ENCODE peak calls at places on chromosomes 5 and 9, in ten cellular contexts. One of them, this sample, is unnamed.

GRCh38 chr9:136928591-136928990 is 15.9 kb downstream of the FBXW5 start:
- DNase-seq in activated naive CD4-positive, alpha-beta T cell: no peak
- DNase-seq in foreskin fibroblast: no peak
- DNase-seq in HTR-8/SVneo: no peak
- DNase-seq in ELR: no peak
- DNase-seq in CD8-positive, alpha-beta T cell: no peak
- DNase-seq in HFF-Myc: no peak
- DNase-seq in hepatic stellate cell: no peak
- DNase-seq in GM19239: no peak
- DNase-seq in GM13977: no peak
- DNase-seq in this sample: no peak

GRCh38 chr5:156641690-156642089 is 208.4 kb upstream of the PPP1R2B start:
- DNase-seq in activated naive CD4-positive, alpha-beta T cell: no peak
- DNase-seq in foreskin fibroblast: no peak
- DNase-seq in HTR-8/SVneo: no peak
- DNase-seq in ELR: no peak
- DNase-seq in CD8-positive, alpha-beta T cell: no peak
- DNase-seq in HFF-Myc: no peak
- DNase-seq in hepatic stellate cell: no peak
- DNase-seq in GM19239: no peak
- DNase-seq in GM13977: no peak
- DNase-seq in this sample: no peak

GRCh38 chr5:128305341-128305740 is 221.8 kb downstream of the SLC12A2 start:
- DNase-seq in activated naive CD4-positive, alpha-beta T cell: no peak
- DNase-seq in foreskin fibroblast: no peak
- DNase-seq in HTR-8/SVneo: no peak
- DNase-seq in ELR: no peak
- DNase-seq in CD8-positive, alpha-beta T cell: no peak
- DNase-seq in HFF-Myc: no peak
- DNase-seq in hepatic stellate cell: no peak
- DNase-seq in GM19239: no peak
- DNase-seq in GM13977: no peak
- DNase-seq in this sample: peak; percentile 47

GRCh38 chr5:81783401-81783800 is 32.5 kb upstream of the SSBP2 start:
- DNase-seq in activated naive CD4-positive, alpha-beta T cell: no peak
- DNase-seq in foreskin fibroblast: no peak
- DNase-seq in HTR-8/SVneo: no peak
- DNase-seq in ELR: no peak
- DNase-seq in CD8-positive, alpha-beta T cell: no peak
- DNase-seq in HFF-Myc: no peak
- DNase-seq in hepatic stellate cell: no peak
- DNase-seq in GM19239: no peak
- DNase-seq in GM13977: no peak
- DNase-seq in this sample: no peak

GRCh38 chr5:72133212-72133990 is 26.1 kb downstream of the MAP1B start:
- DNase-seq in activated naive CD4-positive, alpha-beta T cell: no peak
- DNase-seq in foreskin fibroblast: no peak
- DNase-seq in HTR-8/SVneo: no peak
- DNase-seq in ELR: peak; percentile 88
- DNase-seq in CD8-positive, alpha-beta T cell: no peak
- DNase-seq in HFF-Myc: no peak
- DNase-seq in hepatic stellate cell: no peak
- DNase-seq in GM19239: no peak
- DNase-seq in GM13977: no peak
- DNase-seq in this sample: peak; percentile 69

GRCh38 chr9:135253305-135254004 is 166.0 kb downstream of the OLFM1 start:
- DNase-seq in activated naive CD4-positive, alpha-beta T cell: no peak
- DNase-seq in foreskin fibroblast: no peak
- DNase-seq in HTR-8/SVneo: no peak
- DNase-seq in ELR: no peak
- DNase-seq in CD8-positive, alpha-beta T cell: no peak
- DNase-seq in HFF-Myc: no peak
- DNase-seq in hepatic stellate cell: no peak
- DNase-seq in GM19239: no peak
- DNase-seq in GM13977: no peak
- DNase-seq in this sample: no peak

GRCh38 chr9:306907-307306 is 92.2 kb downstream of the DOCK8 start:
- DNase-seq in activated naive CD4-positive, alpha-beta T cell: peak; percentile 9
- DNase-seq in foreskin fibroblast: no peak
- DNase-seq in HTR-8/SVneo: no peak
- DNase-seq in ELR: no peak
- DNase-seq in CD8-positive, alpha-beta T cell: no peak
- DNase-seq in HFF-Myc: no peak
- DNase-seq in hepatic stellate cell: no peak
- DNase-seq in GM19239: no peak
- DNase-seq in GM13977: no peak
- DNase-seq in this sample: no peak

GRCh38 chr9:91185193-91185886 is 176.4 kb downstream of the AUH start:
- DNase-seq in activated naive CD4-positive, alpha-beta T cell: no peak
- DNase-seq in foreskin fibroblast: no peak
- DNase-seq in HTR-8/SVneo: no peak
- DNase-seq in ELR: no peak
- DNase-seq in CD8-positive, alpha-beta T cell: no peak
- DNase-seq in HFF-Myc: no peak
- DNase-seq in hepatic stellate cell: no peak
- DNase-seq in GM19239: no peak
- DNase-seq in GM13977: no peak
- DNase-seq in this sample: no peak

GRCh38 chr9:15485836-15486678 is 24.7 kb downstream of the PSIP1 start:
- DNase-seq in activated naive CD4-positive, alpha-beta T cell: no peak
- DNase-seq in foreskin fibroblast: no peak
- DNase-seq in HTR-8/SVneo: no peak
- DNase-seq in ELR: peak; percentile 58
- DNase-seq in CD8-positive, alpha-beta T cell: no peak
- DNase-seq in HFF-Myc: no peak
- DNase-seq in hepatic stellate cell: peak; percentile 14
- DNase-seq in GM19239: no peak
- DNase-seq in GM13977: no peak
- DNase-seq in this sample: peak; percentile 29

GRCh38 chr5:142134333-142135010 is 25.9 kb downstream of the NDFIP1 start:
- DNase-seq in activated naive CD4-positive, alpha-beta T cell: no peak
- DNase-seq in foreskin fibroblast: no peak
- DNase-seq in HTR-8/SVneo: no peak
- DNase-seq in ELR: no peak
- DNase-seq in CD8-positive, alpha-beta T cell: no peak
- DNase-seq in HFF-Myc: no peak
- DNase-seq in hepatic stellate cell: no peak
- DNase-seq in GM19239: no peak
- DNase-seq in GM13977: no peak
- DNase-seq in this sample: no peak

GRCh38 chr9:132192728-132193127 is 30.9 kb downstream of the NTNG2 start:
- DNase-seq in activated naive CD4-positive, alpha-beta T cell: no peak
- DNase-seq in foreskin fibroblast: no peak
- DNase-seq in HTR-8/SVneo: no peak
- DNase-seq in ELR: no peak
- DNase-seq in CD8-positive, alpha-beta T cell: no peak
- DNase-seq in HFF-Myc: no peak
- DNase-seq in hepatic stellate cell: no peak
- DNase-seq in GM19239: no peak
- DNase-seq in GM13977: no peak
- DNase-seq in this sample: no peak

GRCh38 chr5:39459091-39459490 is 34.3 kb upstream of the DAB2 start:
- DNase-seq in activated naive CD4-positive, alpha-beta T cell: no peak
- DNase-seq in foreskin fibroblast: no peak
- DNase-seq in HTR-8/SVneo: no peak
- DNase-seq in ELR: no peak
- DNase-seq in CD8-positive, alpha-beta T cell: no peak
- DNase-seq in HFF-Myc: peak; percentile 30
- DNase-seq in hepatic stellate cell: no peak
- DNase-seq in GM19239: no peak
- DNase-seq in GM13977: no peak
- DNase-seq in this sample: no peak

GRCh38 chr9:112252194-112252593 is 77.1 kb upstream of the SUSD1 start:
- DNase-seq in activated naive CD4-positive, alpha-beta T cell: no peak
- DNase-seq in foreskin fibroblast: no peak
- DNase-seq in HTR-8/SVneo: no peak
- DNase-seq in ELR: peak; percentile 25
- DNase-seq in CD8-positive, alpha-beta T cell: no peak
- DNase-seq in HFF-Myc: no peak
- DNase-seq in hepatic stellate cell: no peak
- DNase-seq in GM19239: no peak
- DNase-seq in GM13977: no peak
- DNase-seq in this sample: no peak

GRCh38 chr9:134681061-134681661 is 39.6 kb downstream of the COL5A1 start:
- DNase-seq in activated naive CD4-positive, alpha-beta T cell: no peak
- DNase-seq in foreskin fibroblast: no peak
- DNase-seq in HTR-8/SVneo: no peak
- DNase-seq in ELR: peak; percentile 41
- DNase-seq in CD8-positive, alpha-beta T cell: no peak
- DNase-seq in HFF-Myc: no peak
- DNase-seq in hepatic stellate cell: peak; percentile 83
- DNase-seq in GM19239: no peak
- DNase-seq in GM13977: no peak
- DNase-seq in this sample: no peak

GRCh38 chr9:19975499-19975898 is 186.7 kb upstream of the SLC24A2 start:
- DNase-seq in activated naive CD4-positive, alpha-beta T cell: no peak
- DNase-seq in foreskin fibroblast: no peak
- DNase-seq in HTR-8/SVneo: no peak
- DNase-seq in ELR: peak; percentile 56
- DNase-seq in CD8-positive, alpha-beta T cell: no peak
- DNase-seq in HFF-Myc: no peak
- DNase-seq in hepatic stellate cell: no peak
- DNase-seq in GM19239: no peak
- DNase-seq in GM13977: no peak
- DNase-seq in this sample: no peak

GRCh38 chr5:149656576-149657182 is 73.4 kb upstream of the PPARGC1B start:
- DNase-seq in activated naive CD4-positive, alpha-beta T cell: no peak
- DNase-seq in foreskin fibroblast: no peak
- DNase-seq in HTR-8/SVneo: no peak
- DNase-seq in ELR: peak; percentile 58
- DNase-seq in CD8-positive, alpha-beta T cell: no peak
- DNase-seq in HFF-Myc: no peak
- DNase-seq in hepatic stellate cell: no peak
- DNase-seq in GM19239: no peak
- DNase-seq in GM13977: peak; percentile 57
- DNase-seq in this sample: peak; percentile 47

GRCh38 chr5:93209476-93209875 is 371.5 kb downstream of the NR2F1-AS1 start:
- DNase-seq in activated naive CD4-positive, alpha-beta T cell: no peak
- DNase-seq in foreskin fibroblast: no peak
- DNase-seq in HTR-8/SVneo: no peak
- DNase-seq in ELR: no peak
- DNase-seq in CD8-positive, alpha-beta T cell: no peak
- DNase-seq in HFF-Myc: no peak
- DNase-seq in hepatic stellate cell: no peak
- DNase-seq in GM19239: no peak
- DNase-seq in GM13977: no peak
- DNase-seq in this sample: no peak

GRCh38 chr9:4739587-4740372 is 1.2 kb downstream of the AK3 start:
- DNase-seq in activated naive CD4-positive, alpha-beta T cell: no peak
- DNase-seq in foreskin fibroblast: no peak
- DNase-seq in HTR-8/SVneo: no peak
- DNase-seq in ELR: no peak
- DNase-seq in CD8-positive, alpha-beta T cell: no peak
- DNase-seq in HFF-Myc: no peak
- DNase-seq in hepatic stellate cell: peak; percentile 25
- DNase-seq in GM19239: no peak
- DNase-seq in GM13977: peak; percentile 55
- DNase-seq in this sample: no peak

GRCh38 chr9:131739988-131740648 is at the start of gene RAPGEF1:
- DNase-seq in activated naive CD4-positive, alpha-beta T cell: peak; percentile 83
- DNase-seq in foreskin fibroblast: no peak
- DNase-seq in HTR-8/SVneo: peak; percentile 43
- DNase-seq in ELR: peak; percentile 60
- DNase-seq in CD8-positive, alpha-beta T cell: peak; percentile 70
- DNase-seq in HFF-Myc: no peak
- DNase-seq in hepatic stellate cell: peak; percentile 80
- DNase-seq in GM19239: peak; percentile 90
- DNase-seq in GM13977: peak; percentile 89
- DNase-seq in this sample: peak; percentile 70

GRCh38 chr5:120609570-120609969 is 145.5 kb downstream of the PRR16 start:
- DNase-seq in activated naive CD4-positive, alpha-beta T cell: no peak
- DNase-seq in foreskin fibroblast: no peak
- DNase-seq in HTR-8/SVneo: no peak
- DNase-seq in ELR: peak; percentile 51
- DNase-seq in CD8-positive, alpha-beta T cell: no peak
- DNase-seq in HFF-Myc: no peak
- DNase-seq in hepatic stellate cell: no peak
- DNase-seq in GM19239: no peak
- DNase-seq in GM13977: no peak
- DNase-seq in this sample: no peak

GRCh38 chr9:113933188-113933587 is 57.1 kb downstream of the ZNF618 start:
- DNase-seq in activated naive CD4-positive, alpha-beta T cell: no peak
- DNase-seq in foreskin fibroblast: no peak
- DNase-seq in HTR-8/SVneo: no peak
- DNase-seq in ELR: no peak
- DNase-seq in CD8-positive, alpha-beta T cell: no peak
- DNase-seq in HFF-Myc: no peak
- DNase-seq in hepatic stellate cell: peak; percentile 38
- DNase-seq in GM19239: no peak
- DNase-seq in GM13977: no peak
- DNase-seq in this sample: no peak

GRCh38 chr9:127423934-127424668 is at the start of gene ZNF79:
- DNase-seq in activated naive CD4-positive, alpha-beta T cell: peak; percentile 79
- DNase-seq in foreskin fibroblast: peak; percentile 91
- DNase-seq in HTR-8/SVneo: peak; percentile 95
- DNase-seq in ELR: peak; percentile 94
- DNase-seq in CD8-positive, alpha-beta T cell: peak; percentile 81
- DNase-seq in HFF-Myc: peak; percentile 77
- DNase-seq in hepatic stellate cell: peak; percentile 98
- DNase-seq in GM19239: peak; percentile 93
- DNase-seq in GM13977: peak; percentile 95
- DNase-seq in this sample: peak; percentile 93

This sample was measured in kidney tubule cell.